ENCODE peak calls at places on chromosomes 13 and 19, in eight cellular contexts. One of them, this sample, is unnamed.
A peak's percentile ranks its signal among the peaks of the same experiment; 100 is the strongest.

GRCh38 chr19:38263696-38264485 is 482 bp upstream of the SPINT2 start:
- DNase-seq in BJ: no peak
- DNase-seq in NCI-H82: peak; percentile 80
- DNase-seq in omental fat pad: no peak
- DNase-seq in Calu3: peak; percentile 100
- DNase-seq in fibroblast of lung: no peak
- DNase-seq in astrocyte: peak; percentile 54
- DNase-seq in kidney tubule cell: peak; percentile 98
- DNase-seq in this sample: no peak

GRCh38 chr13:111159362-111160320 is 44.5 kb downstream of the ARHGEF7 start:
- DNase-seq in BJ: no peak
- DNase-seq in NCI-H82: no peak
- DNase-seq in omental fat pad: no peak
- DNase-seq in Calu3: no peak
- DNase-seq in fibroblast of lung: no peak
- DNase-seq in astrocyte: no peak
- DNase-seq in kidney tubule cell: no peak
- DNase-seq in this sample: no peak

GRCh38 chr13:100532836-100533435 is 55.7 kb downstream of the GGACT start:
- DNase-seq in BJ: no peak
- DNase-seq in NCI-H82: no peak
- DNase-seq in omental fat pad: no peak
- DNase-seq in Calu3: no peak
- DNase-seq in fibroblast of lung: no peak
- DNase-seq in astrocyte: no peak
- DNase-seq in kidney tubule cell: no peak
- DNase-seq in this sample: no peak

GRCh38 chr19:17163652-17164051 is 51.5 kb upstream of the USE1 start:
- DNase-seq in BJ: no peak
- DNase-seq in NCI-H82: no peak
- DNase-seq in omental fat pad: no peak
- DNase-seq in Calu3: no peak
- DNase-seq in fibroblast of lung: no peak
- DNase-seq in astrocyte: no peak
- DNase-seq in kidney tubule cell: no peak
- DNase-seq in this sample: no peak

GRCh38 chr13:62931901-62932883 is 1516.5 kb upstream of the PCDH20 start:
- DNase-seq in BJ: peak; percentile 39
- DNase-seq in NCI-H82: no peak
- DNase-seq in omental fat pad: no peak
- DNase-seq in Calu3: no peak
- DNase-seq in fibroblast of lung: peak; percentile 52
- DNase-seq in astrocyte: peak; percentile 1
- DNase-seq in kidney tubule cell: no peak
- DNase-seq in this sample: no peak

GRCh38 chr13:40164137-40164536 is 502.3 kb downstream of the FOXO1 start:
- DNase-seq in BJ: no peak
- DNase-seq in NCI-H82: no peak
- DNase-seq in omental fat pad: no peak
- DNase-seq in Calu3: peak; percentile 11
- DNase-seq in fibroblast of lung: peak; percentile 42
- DNase-seq in astrocyte: no peak
- DNase-seq in kidney tubule cell: peak; percentile 83
- DNase-seq in this sample: peak; percentile 29

GRCh38 chr13:100394005-100394695 is 194.4 kb downstream of the GGACT start:
- DNase-seq in BJ: peak; percentile 83
- DNase-seq in NCI-H82: no peak
- DNase-seq in omental fat pad: no peak
- DNase-seq in Calu3: no peak
- DNase-seq in fibroblast of lung: peak; percentile 88
- DNase-seq in astrocyte: peak; percentile 86
- DNase-seq in kidney tubule cell: no peak
- DNase-seq in this sample: peak; percentile 86

GRCh38 chr13:98325724-98326123 is 148.7 kb upstream of the RNF113B start:
- DNase-seq in BJ: no peak
- DNase-seq in NCI-H82: no peak
- DNase-seq in omental fat pad: no peak
- DNase-seq in Calu3: no peak
- DNase-seq in fibroblast of lung: no peak
- DNase-seq in astrocyte: no peak
- DNase-seq in kidney tubule cell: no peak
- DNase-seq in this sample: no peak

GRCh38 chr19:57813919-57814504 is 701 bp downstream of the ZNF552 start:
- DNase-seq in BJ: no peak
- DNase-seq in NCI-H82: peak; percentile 14
- DNase-seq in omental fat pad: no peak
- DNase-seq in Calu3: no peak
- DNase-seq in fibroblast of lung: no peak
- DNase-seq in astrocyte: no peak
- DNase-seq in kidney tubule cell: peak; percentile 32
- DNase-seq in this sample: no peak

GRCh38 chr13:26019881-26020535 is 31.8 kb downstream of the SHISA2 start:
- DNase-seq in BJ: peak; percentile 52
- DNase-seq in NCI-H82: no peak
- DNase-seq in omental fat pad: no peak
- DNase-seq in Calu3: peak; percentile 48
- DNase-seq in fibroblast of lung: peak; percentile 74
- DNase-seq in astrocyte: peak; percentile 91
- DNase-seq in kidney tubule cell: peak; percentile 100
- DNase-seq in this sample: peak; percentile 25

GRCh38 chr19:48810151-48810550 is 678 bp downstream of the BCAT2 start:
- DNase-seq in BJ: no peak
- DNase-seq in NCI-H82: no peak
- DNase-seq in omental fat pad: no peak
- DNase-seq in Calu3: no peak
- DNase-seq in fibroblast of lung: no peak
- DNase-seq in astrocyte: no peak
- DNase-seq in kidney tubule cell: no peak
- DNase-seq in this sample: no peak

GRCh38 chr19:16899566-16900075 is 10.8 kb downstream of the F2RL3 start:
- DNase-seq in BJ: no peak
- DNase-seq in NCI-H82: peak; percentile 42
- DNase-seq in omental fat pad: no peak
- DNase-seq in Calu3: peak; percentile 44
- DNase-seq in fibroblast of lung: peak; percentile 15
- DNase-seq in astrocyte: no peak
- DNase-seq in kidney tubule cell: no peak
- DNase-seq in this sample: no peak

GRCh38 chr19:4732680-4733114 is 9.1 kb upstream of the DPP9 start:
- DNase-seq in BJ: no peak
- DNase-seq in NCI-H82: peak; percentile 83
- DNase-seq in omental fat pad: no peak
- DNase-seq in Calu3: peak; percentile 43
- DNase-seq in fibroblast of lung: peak; percentile 63
- DNase-seq in astrocyte: no peak
- DNase-seq in kidney tubule cell: peak; percentile 71
- DNase-seq in this sample: peak; percentile 31

GRCh38 chr13:42396501-42396900 is 124.5 kb downstream of the AKAP11 start:
- DNase-seq in BJ: no peak
- DNase-seq in NCI-H82: no peak
- DNase-seq in omental fat pad: no peak
- DNase-seq in Calu3: no peak
- DNase-seq in fibroblast of lung: no peak
- DNase-seq in astrocyte: no peak
- DNase-seq in kidney tubule cell: peak; percentile 43
- DNase-seq in this sample: no peak

GRCh38 chr19:2500861-2501260 is 24.9 kb downstream of the GADD45B start:
- DNase-seq in BJ: no peak
- DNase-seq in NCI-H82: peak; percentile 74
- DNase-seq in omental fat pad: no peak
- DNase-seq in Calu3: no peak
- DNase-seq in fibroblast of lung: no peak
- DNase-seq in astrocyte: no peak
- DNase-seq in kidney tubule cell: no peak
- DNase-seq in this sample: no peak

GRCh38 chr19:56987184-56987583 is 132.6 kb upstream of the USP29 start:
- DNase-seq in BJ: no peak
- DNase-seq in NCI-H82: no peak
- DNase-seq in omental fat pad: no peak
- DNase-seq in Calu3: no peak
- DNase-seq in fibroblast of lung: no peak
- DNase-seq in astrocyte: no peak
- DNase-seq in kidney tubule cell: no peak
- DNase-seq in this sample: no peak

GRCh38 chr19:30649934-30650614 is 277.9 kb downstream of the ZNF536 start:
- DNase-seq in BJ: no peak
- DNase-seq in NCI-H82: peak; percentile 81
- DNase-seq in omental fat pad: no peak
- DNase-seq in Calu3: peak; percentile 41
- DNase-seq in fibroblast of lung: peak; percentile 70
- DNase-seq in astrocyte: peak; percentile 18
- DNase-seq in kidney tubule cell: peak; percentile 49
- DNase-seq in this sample: peak; percentile 21

GRCh38 chr13:113305208-113305607 is 8.2 kb downstream of the LAMP1 start:
- DNase-seq in BJ: no peak
- DNase-seq in NCI-H82: no peak
- DNase-seq in omental fat pad: no peak
- DNase-seq in Calu3: no peak
- DNase-seq in fibroblast of lung: peak; percentile 34
- DNase-seq in astrocyte: peak; percentile 73
- DNase-seq in kidney tubule cell: peak; percentile 88
- DNase-seq in this sample: no peak

GRCh38 chr19:41233748-41234240 is 14.8 kb downstream of the AXL start:
- DNase-seq in BJ: no peak
- DNase-seq in NCI-H82: no peak
- DNase-seq in omental fat pad: no peak
- DNase-seq in Calu3: no peak
- DNase-seq in fibroblast of lung: no peak
- DNase-seq in astrocyte: no peak
- DNase-seq in kidney tubule cell: no peak
- DNase-seq in this sample: no peak

GRCh38 chr19:31444931-31445330 is 95.7 kb upstream of the TSHZ3 start:
- DNase-seq in BJ: no peak
- DNase-seq in NCI-H82: no peak
- DNase-seq in omental fat pad: no peak
- DNase-seq in Calu3: no peak
- DNase-seq in fibroblast of lung: peak; percentile 39
- DNase-seq in astrocyte: no peak
- DNase-seq in kidney tubule cell: no peak
- DNase-seq in this sample: no peak

GRCh38 chr13:102599451-102600012 is 2.7 kb downstream of the TPP2 start:
- DNase-seq in BJ: no peak
- DNase-seq in NCI-H82: peak; percentile 51
- DNase-seq in omental fat pad: no peak
- DNase-seq in Calu3: no peak
- DNase-seq in fibroblast of lung: no peak
- DNase-seq in astrocyte: no peak
- DNase-seq in kidney tubule cell: no peak
- DNase-seq in this sample: no peak

GRCh38 chr13:73708393-73708985 is 425.7 kb downstream of the KLF12 start:
- DNase-seq in BJ: peak; percentile 11
- DNase-seq in NCI-H82: peak; percentile 89
- DNase-seq in omental fat pad: no peak
- DNase-seq in Calu3: peak; percentile 34
- DNase-seq in fibroblast of lung: peak; percentile 80
- DNase-seq in astrocyte: peak; percentile 52
- DNase-seq in kidney tubule cell: peak; percentile 70
- DNase-seq in this sample: peak; percentile 36

GRCh38 chr13:50991624-50992610 is 82.3 kb downstream of the RNASEH2B start:
- DNase-seq in BJ: no peak
- DNase-seq in NCI-H82: no peak
- DNase-seq in omental fat pad: no peak
- DNase-seq in Calu3: no peak
- DNase-seq in fibroblast of lung: no peak
- DNase-seq in astrocyte: no peak
- DNase-seq in kidney tubule cell: no peak
- DNase-seq in this sample: no peak

GRCh38 chr13:49956131-49956530 is 20.0 kb upstream of the SPRYD7 start:
- DNase-seq in BJ: no peak
- DNase-seq in NCI-H82: no peak
- DNase-seq in omental fat pad: no peak
- DNase-seq in Calu3: no peak
- DNase-seq in fibroblast of lung: no peak
- DNase-seq in astrocyte: no peak
- DNase-seq in kidney tubule cell: no peak
- DNase-seq in this sample: no peak

GRCh38 chr13:52749446-52749845 is 9.8 kb upstream of the CNMD start:
- DNase-seq in BJ: no peak
- DNase-seq in NCI-H82: peak; percentile 99
- DNase-seq in omental fat pad: no peak
- DNase-seq in Calu3: no peak
- DNase-seq in fibroblast of lung: no peak
- DNase-seq in astrocyte: no peak
- DNase-seq in kidney tubule cell: no peak
- DNase-seq in this sample: no peak

GRCh38 chr13:80284290-80284689 is 56.6 kb downstream of the SPRY2 start:
- DNase-seq in BJ: no peak
- DNase-seq in NCI-H82: no peak
- DNase-seq in omental fat pad: no peak
- DNase-seq in Calu3: no peak
- DNase-seq in fibroblast of lung: no peak
- DNase-seq in astrocyte: no peak
- DNase-seq in kidney tubule cell: no peak
- DNase-seq in this sample: no peak

This sample was measured in stromal cell of bone marrow.